ENCODE peak calls at places on chromosomes 13 and 19, in six cellular contexts. T is mesothelial cell of epicardium, J is endothelial cell, H is A549, D is psoas muscle, Z is progenitor cell of endocrine pancreas. R is an unnamed sample.

GRCh38 chr19:5269279-5269678 is 71.3 kb downstream of the PTPRS start:
- DNase-seq in D (peak), T (no peak), H (no peak), Z (no peak), J (no peak), R (no peak)

GRCh38 chr13:20105161-20105689 is 55.6 kb downstream of the GJA3 start:
- DNase-seq in T (no peak), D (no peak), H (no peak), J (no peak), Z (no peak), R (no peak)

GRCh38 chr13:79581870-79582315 is 100.9 kb downstream of the NDFIP2 start:
- DNase-seq in D (peak), Z (no peak), H (no peak), J (no peak), T (no peak), R (no peak)

GRCh38 chr13:43363156-43363918 is 340.0 kb downstream of the DNAJC15 start:
- DNase-seq in T (no peak), H (no peak), J (no peak), Z (no peak), D (no peak), R (no peak)

GRCh38 chr13:98014766-98015165 is 61.3 kb downstream of the IPO5 start:
- DNase-seq in T (no peak), J (no peak), H (no peak), Z (no peak), D (no peak), R (no peak)

GRCh38 chr19:4866595-4867424 is 657 bp downstream of the PLIN3 start:
- DNase-seq in T (no peak), J (peak), H (no peak), D (peak), Z (no peak), R (peak)

GRCh38 chr13:94677799-94678198 is 34.5 kb downstream of the SOX21 start:
- DNase-seq in J (no peak), Z (no peak), D (no peak), H (no peak), T (no peak), R (no peak)

GRCh38 chr13:44921931-44922758 is 67.1 kb downstream of the NUFIP1 start:
- DNase-seq in D (peak), H (peak), J (no peak), T (no peak), Z (no peak), R (no peak)

GRCh38 chr13:73983109-73983508 is 151.1 kb downstream of the KLF12 start:
- DNase-seq in D (no peak), H (no peak), Z (no peak), J (no peak), T (no peak), R (no peak)

GRCh38 chr19:29526730-29527499 is 1.1 kb downstream of the VSTM2B start:
- DNase-seq in J (peak), Z (no peak), H (peak), D (peak), T (no peak), R (peak)

GRCh38 chr19:4415352-4415751 is 12.9 kb downstream of the CHAF1A start:
- DNase-seq in D (no peak), H (no peak), Z (no peak), T (no peak), J (no peak), R (no peak)

GRCh38 chr13:77113496-77113895 is 86.5 kb upstream of the FBXL3 start:
- DNase-seq in J (no peak), T (no peak), H (no peak), Z (no peak), D (no peak), R (no peak)

GRCh38 chr13:73521291-73521626 is 462.5 kb downstream of the KLF5 start:
- DNase-seq in T (no peak), H (no peak), Z (no peak), D (no peak), J (no peak), R (peak)

GRCh38 chr19:31882709-31883108 is 462.7 kb upstream of the ZNF507 start:
- DNase-seq in J (no peak), D (no peak), Z (no peak), T (no peak), H (no peak), R (no peak)

GRCh38 chr19:7200739-7201138 is 93.5 kb downstream of the INSR start:
- DNase-seq in J (no peak), D (no peak), H (no peak), T (no peak), Z (no peak), R (peak)

GRCh38 chr19:17949956-17950309 is 17.0 kb upstream of the KCNN1 start:
- DNase-seq in Z (no peak), T (no peak), H (no peak), J (no peak), D (no peak), R (peak)

GRCh38 chr13:40149611-40150283 is 494.3 kb downstream of the COG6 start:
- DNase-seq in Z (no peak), T (no peak), J (no peak), D (no peak), H (peak), R (no peak)

GRCh38 chr19:16070366-16070990 is 5.8 kb upstream of the TPM4 start:
- DNase-seq in H (peak), Z (no peak), T (no peak), J (no peak), D (peak), R (peak)

GRCh38 chr19:19280561-19280960 is 7.5 kb upstream of the TM6SF2 start:
- DNase-seq in T (no peak), D (no peak), J (no peak), Z (no peak), H (no peak), R (no peak)

GRCh38 chr13:98254541-98254940 is 77.5 kb upstream of the RNF113B start:
- DNase-seq in D (no peak), J (no peak), Z (no peak), T (no peak), H (no peak), R (no peak)

GRCh38 chr13:57716295-57716694 is 84.8 kb downstream of the PCDH17 start:
- DNase-seq in J (no peak), D (no peak), T (no peak), H (no peak), Z (no peak), R (no peak)

GRCh38 chr19:30792561-30793505 is 420.6 kb downstream of the ZNF536 start:
- DNase-seq in H (no peak), Z (no peak), T (no peak), J (no peak), D (no peak), R (no peak)

DNA sequence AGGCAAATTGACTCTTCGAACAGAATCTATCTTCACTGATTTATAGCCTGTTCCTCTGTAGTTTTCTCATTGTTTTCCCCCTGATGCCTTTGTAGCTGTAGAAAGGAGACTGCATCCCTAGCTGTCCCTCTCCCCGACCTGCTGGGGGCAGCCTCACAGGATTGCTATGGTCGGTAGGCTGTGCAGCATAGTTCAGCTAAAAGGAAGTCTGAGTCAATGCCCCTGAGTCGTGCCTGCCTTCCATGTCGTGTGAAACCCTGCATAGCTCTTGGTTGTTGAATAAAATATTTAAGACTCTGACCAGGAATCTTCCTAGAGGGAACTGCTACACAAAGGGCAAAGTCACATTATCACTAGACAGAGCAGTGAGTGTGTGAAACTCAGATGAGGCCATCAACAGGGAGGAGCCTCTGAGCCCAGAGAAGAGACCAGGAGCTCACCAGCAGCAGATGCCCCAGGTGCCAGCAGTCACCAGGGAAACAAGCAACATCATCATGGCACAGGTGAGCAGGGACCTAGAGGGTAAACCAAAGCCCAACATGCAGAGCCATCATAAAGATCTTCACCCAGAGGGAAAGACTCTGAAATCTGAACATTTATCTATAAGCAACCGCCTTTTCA is 108.4 kb upstream of the NBEA start:
- DNase-seq in H (peak), T (no peak), Z (no peak), J (no peak), D (no peak), R (peak)
- TF ChIP-seq CTCF in H (no peak), T (no peak), Z (peak), J (no peak), D (no peak), R (no peak)

DNA sequence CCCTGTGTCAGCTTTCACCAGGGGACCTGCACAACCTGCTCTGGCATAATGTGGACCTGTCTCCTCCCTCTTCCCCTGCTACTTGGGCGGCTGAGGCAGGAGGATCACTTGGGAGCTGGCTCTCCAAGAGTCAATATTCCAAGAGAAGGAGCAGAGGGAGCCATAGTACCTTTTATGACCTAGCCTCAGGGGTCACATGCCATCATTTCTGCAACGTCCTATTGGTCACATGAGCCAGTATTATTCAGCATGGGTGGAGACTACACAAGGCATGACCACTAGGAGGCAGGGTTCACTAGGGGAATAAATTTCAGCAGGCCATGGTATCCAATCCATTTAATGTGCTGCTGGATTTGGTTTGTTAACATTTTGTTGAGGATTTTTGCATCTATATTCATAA is 12.0 kb upstream of the SHFL start:
- DNase-seq in D (no peak), J (no peak), H (peak), Z (no peak), T (no peak), R (peak)
- TF ChIP-seq CTCF in D (peak), J (peak), H (no peak), Z (peak), T (peak), R (peak)

GRCh38 chr13:39012608-39013007 is 22.0 kb upstream of the STOML3 start:
- DNase-seq in T (no peak), Z (no peak), J (peak), D (no peak), H (no peak), R (no peak)
- TF ChIP-seq CTCF in T (no peak), Z (peak), J (no peak), D (no peak), H (peak), R (no peak)

GRCh38 chr13:22744688-22745452 is 435.9 kb upstream of the SGCG start:
- DNase-seq in H (peak), J (no peak), D (no peak), T (no peak), Z (no peak), R (no peak)

GRCh38 chr13:22738357-22738756 is 442.4 kb upstream of the SGCG start:
- DNase-seq in Z (no peak), T (no peak), J (no peak), D (no peak), H (no peak), R (no peak)

GRCh38 chr13:22736084-22736767 is 444.6 kb upstream of the SGCG start:
- DNase-seq in Z (no peak), J (no peak), D (no peak), T (no peak), H (no peak), R (no peak)

GRCh38 chr13:22736768-22737092 is 444.0 kb upstream of the SGCG start:
- DNase-seq in J (no peak), H (no peak), D (no peak), Z (no peak), T (no peak), R (no peak)

GRCh38 chr13:22740264-22740663 is 440.5 kb upstream of the SGCG start:
- DNase-seq in D (no peak), T (no peak), J (peak), Z (no peak), H (peak), R (peak)
- TF ChIP-seq CTCF in D (no peak), T (no peak), J (peak), Z (peak), H (no peak), R (no peak)

DNA sequence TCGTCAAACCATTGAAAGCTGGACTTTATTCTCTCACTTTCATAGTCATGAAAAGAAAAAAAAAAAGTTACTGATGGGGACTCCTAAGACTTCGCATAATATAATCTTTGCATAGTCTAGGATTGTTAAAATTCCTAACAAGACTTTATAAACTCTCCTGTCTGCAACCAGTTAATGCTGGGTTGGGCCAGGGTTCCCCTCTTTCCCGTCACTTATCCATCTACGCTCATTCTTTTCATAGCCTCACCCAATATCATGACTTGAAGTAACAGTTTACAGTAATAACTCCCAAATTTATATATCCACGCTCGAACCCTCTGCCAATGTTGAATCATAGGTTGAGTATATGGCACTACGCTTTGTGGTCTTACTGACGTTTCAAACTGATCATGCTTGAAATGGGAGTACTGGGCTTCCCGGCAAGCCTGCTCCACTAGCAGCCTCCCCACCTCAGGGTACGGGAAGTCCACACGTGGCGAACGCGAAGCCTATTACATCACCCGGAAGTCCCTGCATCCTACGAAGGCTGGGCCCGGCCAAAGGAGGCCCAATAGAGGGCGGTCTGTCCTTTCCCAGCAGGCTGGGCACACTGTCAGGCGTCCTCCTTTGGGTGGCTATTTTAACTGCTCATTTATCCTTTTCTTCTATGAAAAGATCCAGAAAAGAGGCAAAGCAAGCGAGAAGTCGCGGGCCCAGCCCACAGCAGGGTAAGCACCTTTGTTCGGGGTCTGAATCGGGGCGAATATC is 694 bp upstream of the ZNF460 start:
- DNase-seq in T (peak), D (peak), Z (peak), J (peak), H (peak), R (peak)
- TF ChIP-seq CTCF in T (no peak), D (peak), Z (peak), J (no peak), H (peak), R (no peak)

GRCh38 chr19:46017095-46017429 is 5.8 kb downstream of the PGLYRP1 start:
- DNase-seq in D (no peak), J (no peak), H (no peak), T (no peak), Z (no peak), R (no peak)
- TF ChIP-seq CTCF in D (no peak), J (peak), H (no peak), T (peak), Z (no peak), R (peak)

GRCh38 chr13:109093988-109094387 is 464.6 kb downstream of the MYO16 start:
- DNase-seq in D (no peak), H (no peak), T (no peak), J (peak), Z (no peak), R (no peak)
- TF ChIP-seq CTCF in D (no peak), H (no peak), T (no peak), J (no peak), Z (no peak), R (no peak)

GRCh38 chr13:50319603-50320296 is 304.5 kb downstream of the KCNRG start:
- DNase-seq in Z (no peak), H (peak), D (no peak), T (no peak), J (no peak), R (no peak)
- TF ChIP-seq CTCF in Z (no peak), H (no peak), D (no peak), T (no peak), J (no peak), R (no peak)

R was measured in activated CD8-positive, alpha-beta T cell treated with anti-CD3 and anti-CD28 coated beads for 36 hours.